ENCODE peak calls at places on chromosomes 3 and 15, in five cellular contexts. R is HepG2, X is HCT116, G is K562, N is SK-N-SH. Q is an unnamed sample.

GRCh38 chr15:27249723-27250160 is 278.8 kb downstream of the GABRG3 start:
- DNase-seq in X (no peak), N (peak), R (no peak), G (no peak), Q (no peak)

GRCh38 chr3:95923496-95924210 is 890.7 kb upstream of the EPHA6 start:
- DNase-seq in X (no peak), R (no peak), G (peak), N (no peak), Q (peak)

GRCh38 chr3:95655363-95655986 is 1158.9 kb upstream of the EPHA6 start:
- DNase-seq in G (no peak), R (no peak), N (no peak), X (no peak), Q (no peak)

GRCh38 chr3:21356402-21356801 is 394.6 kb downstream of the ZNF385D start:
- DNase-seq in R (no peak), N (no peak), X (no peak), G (no peak), Q (peak)

GRCh38 chr3:66904816-66905543 is 93.1 kb upstream of the KBTBD8 start:
- DNase-seq in X (no peak), R (peak), N (no peak), G (no peak), Q (peak)

GRCh38 chr3:45950686-45951600 is 7.7 kb downstream of the CXCR6 start:
- DNase-seq in X (no peak), R (no peak), G (no peak), N (no peak), Q (no peak)

GRCh38 chr3:167289435-167289834 is 90.7 kb downstream of the ZBBX start:
- DNase-seq in R (no peak), G (no peak), X (no peak), N (no peak), Q (no peak)

GRCh38 chr3:132545471-132545870 is 51.6 kb upstream of the ACKR4 start:
- DNase-seq in X (no peak), G (no peak), N (no peak), R (no peak), Q (no peak)

DNA sequence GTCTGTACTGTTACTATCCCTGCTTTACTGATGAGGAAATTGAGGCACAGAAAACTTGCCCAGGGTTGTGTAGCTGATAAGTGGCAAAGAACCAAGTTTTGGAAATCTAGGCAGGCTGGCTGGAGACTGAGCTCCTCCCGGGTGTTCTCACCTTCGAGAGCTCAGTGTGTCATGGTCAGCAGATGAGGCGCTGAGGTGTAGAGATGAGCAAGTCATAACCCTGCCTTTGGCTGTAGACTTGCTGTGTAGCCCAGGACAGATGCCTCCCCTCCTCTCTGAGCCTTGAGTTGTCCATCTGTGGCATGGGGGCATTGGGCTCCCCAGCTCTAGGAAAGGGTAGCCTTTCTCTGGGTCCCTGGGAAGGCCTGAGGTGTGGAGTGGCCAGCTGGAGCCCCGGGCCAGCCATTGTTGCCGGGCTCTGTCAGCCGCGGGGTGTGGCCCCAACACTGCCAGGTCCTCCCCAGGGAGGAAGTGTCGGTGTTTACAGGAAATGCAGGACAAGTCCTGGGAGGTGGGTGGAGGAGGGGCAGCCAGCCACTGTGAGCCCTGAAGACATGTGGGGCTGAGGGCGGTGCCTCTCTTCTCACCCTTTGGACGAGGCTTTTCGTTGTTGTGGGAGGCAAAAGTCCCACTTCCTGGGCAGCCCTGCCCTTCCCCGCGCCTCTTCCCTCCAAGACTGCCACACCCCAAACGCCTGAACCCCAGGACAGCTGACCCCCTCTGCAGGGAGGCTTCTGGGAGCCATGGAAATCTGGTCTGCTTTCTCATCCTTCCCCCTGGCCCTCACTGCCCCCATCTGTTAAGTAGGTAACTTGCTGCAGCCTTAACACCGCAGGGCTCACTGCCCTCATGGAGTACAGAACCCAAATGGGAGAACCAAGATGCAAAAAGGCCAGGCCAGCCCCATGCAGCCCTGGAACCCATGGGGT is 29.1 kb downstream of the FGD5 start:
- DNase-seq in N (no peak), R (no peak), X (peak), G (peak), Q (no peak)
- H3K9ac ChIP-seq in N (no peak), R (no peak), X (peak), G (no peak), Q (no peak)

GRCh38 chr3:139561959-139562676 is 22.6 kb upstream of the RBP1 start:
- DNase-seq in G (peak), R (peak), N (peak), X (peak), Q (peak)
- TF ChIP-seq RAD21 in G (peak), R (peak), N (peak), X (peak), Q (peak)

GRCh38 chr3:31724144-31724543 is 191.4 kb downstream of the STT3B start:
- DNase-seq in N (no peak), R (no peak), X (no peak), G (no peak), Q (no peak)
- H3K27ac ChIP-seq in N (no peak), R (no peak), X (no peak), G (no peak), Q (no peak)

GRCh38 chr15:66882251-66883020 is 180.4 kb downstream of the SMAD6 start:
- DNase-seq in R (no peak), X (no peak), N (no peak), G (no peak), Q (peak)
- H3K9ac ChIP-seq in R (no peak), X (peak), N (peak), G (no peak), Q (no peak)

GRCh38 chr3:184171562-184171961 is 3.1 kb upstream of the AP2M1 start:
- DNase-seq in R (no peak), G (peak), N (no peak), X (no peak), Q (peak)
- TF ChIP-seq RAD21 in R (no peak), G (no peak), N (no peak), X (no peak), Q (no peak)

GRCh38 chr3:107216229-107216628 is 161.0 kb upstream of the CCDC54 start:
- DNase-seq in G (no peak), R (no peak), N (no peak), X (no peak), Q (no peak)
- H3K27ac ChIP-seq in G (no peak), R (no peak), N (peak), X (peak), Q (no peak)

DNA sequence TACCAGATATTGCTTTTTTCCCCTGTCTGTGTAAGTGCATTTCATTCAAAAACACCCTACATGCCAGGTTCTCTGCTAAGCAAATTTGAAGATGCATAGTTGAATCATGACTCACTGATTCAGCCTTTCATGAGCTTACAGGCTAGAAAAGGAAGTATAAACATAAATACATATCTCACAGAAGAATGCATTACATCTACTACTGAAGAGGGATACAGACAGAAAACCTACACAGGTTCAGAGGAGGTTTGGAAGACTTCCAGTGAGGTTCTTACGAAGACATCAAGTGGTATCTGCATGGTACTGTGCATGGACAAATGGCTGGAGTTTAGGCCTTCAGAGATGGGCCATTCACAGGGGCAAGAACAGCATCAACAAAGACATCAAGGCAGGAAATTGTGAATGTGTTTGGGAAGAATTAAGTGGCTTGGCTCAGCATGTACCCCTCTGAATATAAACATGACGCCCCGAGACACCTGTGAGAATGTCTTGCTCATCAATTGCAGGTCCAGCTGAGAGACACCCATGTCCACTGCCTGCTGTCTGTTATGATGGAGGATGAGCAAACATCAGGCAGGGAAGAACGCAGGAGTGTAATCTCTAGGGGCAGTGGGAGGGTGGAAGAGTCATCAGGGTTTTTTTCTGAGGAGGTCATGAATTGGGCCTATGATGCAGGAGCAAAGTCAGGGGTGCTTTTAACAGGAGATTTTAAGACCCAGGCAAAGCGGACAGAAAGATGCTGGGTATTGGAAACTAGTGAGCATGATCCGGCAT is 105.1 kb upstream of the GALNT15 start:
- DNase-seq in G (no peak), N (no peak), X (no peak), R (peak), Q (peak)
- H3K9ac ChIP-seq in G (no peak), N (peak), X (no peak), R (peak), Q (peak)

GRCh38 chr15:92954578-92954977 is 54.5 kb downstream of the CHD2 start:
- DNase-seq in R (peak), X (no peak), N (no peak), G (peak), Q (no peak)
- TF ChIP-seq RAD21 in R (no peak), X (no peak), N (no peak), G (peak), Q (no peak)

DNA sequence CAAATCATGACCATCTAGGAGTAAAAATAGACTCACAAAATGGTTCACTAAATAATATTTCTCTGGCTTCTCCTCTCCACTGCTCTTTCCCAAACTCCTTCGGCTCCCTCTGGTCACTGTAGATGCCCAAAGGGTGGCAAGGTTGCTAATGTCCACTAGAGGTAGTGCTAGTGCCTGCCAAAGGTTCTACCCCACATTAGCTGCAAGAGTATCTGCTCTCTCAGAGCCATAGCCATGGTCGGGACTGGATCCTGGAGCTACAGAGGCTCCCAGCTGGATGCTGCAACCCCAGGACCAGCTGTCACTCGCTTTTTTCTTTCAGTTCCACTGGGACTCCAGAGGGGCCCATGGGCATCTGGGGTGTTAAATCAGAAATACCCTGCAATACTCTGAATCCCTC is 8.5 kb downstream of the HTR3D start:
- DNase-seq in X (peak), R (peak), G (peak), N (peak), Q (peak)
- H3K27ac ChIP-seq in X (no peak), R (no peak), G (no peak), N (no peak), Q (no peak)